ENCODE peak calls at places on chromosomes 1 and 21, in eight cellular contexts. K, X, Q, U, I, F, J and Z are unnamed samples.

GRCh38 chr1:36486436-36487335 is 4.0 kb upstream of the CSF3R start:
- DNase-seq in K (no peak), X (no peak), Q (peak; percentile 93), U (no peak), I (peak; percentile 94), F (peak; percentile 92), J (peak; percentile 61), Z (no peak)

GRCh38 chr1:165845992-165846748 is 18.8 kb downstream of the UCK2 start:
- DNase-seq in K (no peak), X (no peak), Q (no peak), U (no peak), I (no peak), F (no peak), J (no peak), Z (no peak)

GRCh38 chr1:56068908-56069307 is 510.5 kb downstream of the PLPP3 start:
- DNase-seq in K (no peak), X (no peak), Q (peak; percentile 5), U (peak; percentile 76), I (no peak), F (no peak), J (no peak), Z (no peak)

GRCh38 chr1:234755449-234755863 is 145.5 kb upstream of the IRF2BP2 start:
- DNase-seq in K (no peak), X (no peak), Q (no peak), U (no peak), I (peak; percentile 92), F (no peak), J (peak; percentile 78), Z (peak; percentile 45)

GRCh38 chr1:73044241-73044640 is 761.9 kb upstream of the NEGR1 start:
- DNase-seq in K (no peak), X (no peak), Q (no peak), U (no peak), I (peak; percentile 1), F (no peak), J (no peak), Z (no peak)

GRCh38 chr1:91672601-91673161 is 172.0 kb downstream of the CDC7 start:
- DNase-seq in K (no peak), X (no peak), Q (no peak), U (peak; percentile 46), I (no peak), F (no peak), J (no peak), Z (no peak)

GRCh38 chr1:237938553-237938952 is 47.8 kb upstream of the ZP4 start:
- DNase-seq in K (no peak), X (no peak), Q (peak; percentile 28), U (no peak), I (peak; percentile 26), F (no peak), J (no peak), Z (no peak)

GRCh38 chr1:204407314-204407971 is 4.2 kb downstream of the PPP1R15B start:
- DNase-seq in K (no peak), X (no peak), Q (no peak), U (no peak), I (no peak), F (no peak), J (no peak), Z (no peak)

GRCh38 chr21:38956791-38957571 is 151.3 kb downstream of the ETS2 start:
- DNase-seq in K (no peak), X (no peak), Q (no peak), U (peak; percentile 7), I (peak; percentile 20), F (no peak), J (peak; percentile 29), Z (no peak)

GRCh38 chr1:114154963-114155322 is 1.3 kb upstream of the SYT6 start:
- DNase-seq in K (no peak), X (no peak), Q (no peak), U (peak; percentile 29), I (peak; percentile 44), F (no peak), J (no peak), Z (no peak)

GRCh38 chr1:243367314-243367713 is 111.5 kb downstream of the SDCCAG8 start:
- DNase-seq in K (no peak), X (no peak), Q (no peak), U (no peak), I (no peak), F (no peak), J (no peak), Z (no peak)

GRCh38 chr1:24481098-24481497 is 21.5 kb upstream of the RCAN3 start:
- DNase-seq in K (no peak), X (no peak), Q (no peak), U (no peak), I (peak; percentile 86), F (peak; percentile 81), J (no peak), Z (no peak)

GRCh38 chr1:185008746-185009360 is 34.5 kb upstream of the NIBAN1 start:
- DNase-seq in K (no peak), X (no peak), Q (no peak), U (no peak), I (no peak), F (no peak), J (no peak), Z (no peak)

GRCh38 chr1:8061673-8062386 is 35.7 kb upstream of the ERRFI1 start:
- DNase-seq in K (no peak), X (no peak), Q (peak; percentile 80), U (peak; percentile 52), I (no peak), F (no peak), J (no peak), Z (no peak)

GRCh38 chr1:50421366-50421748 is 1.9 kb downstream of the DMRTA2 start:
- DNase-seq in K (no peak), X (no peak), Q (no peak), U (no peak), I (no peak), F (no peak), J (no peak), Z (no peak)

GRCh38 chr1:2555634-2556276 is 416 bp upstream of the TNFRSF14 start:
- DNase-seq in K (no peak), X (peak; percentile 48), Q (no peak), U (peak; percentile 42), I (peak; percentile 95), F (peak; percentile 97), J (peak; percentile 79), Z (no peak)

GRCh38 chr1:16145030-16145987 is 10.6 kb downstream of the EPHA2 start:
- DNase-seq in K (peak; percentile 89), X (no peak), Q (peak; percentile 85), U (peak; percentile 95), I (no peak), F (peak; percentile 89), J (peak; percentile 92), Z (peak; percentile 65)

GRCh38 chr1:24406783-24407182 is 6.8 kb downstream of the STPG1 start:
- DNase-seq in K (no peak), X (no peak), Q (no peak), U (no peak), I (no peak), F (no peak), J (no peak), Z (no peak)

GRCh38 chr21:42258150-42258884 is 39.4 kb downstream of the ABCG1 start:
- DNase-seq in K (peak; percentile 31), X (peak; percentile 32), Q (peak; percentile 38), U (peak; percentile 49), I (peak; percentile 74), F (peak; percentile 93), J (peak; percentile 75), Z (peak; percentile 83)

GRCh38 chr1:160605792-160606520 is 26.7 kb upstream of the CD84 start:
- DNase-seq in K (no peak), X (no peak), Q (no peak), U (no peak), I (no peak), F (no peak), J (no peak), Z (no peak)

GRCh38 chr1:160606611-160607010 is 27.3 kb upstream of the CD84 start:
- DNase-seq in K (no peak), X (no peak), Q (no peak), U (no peak), I (no peak), F (no peak), J (no peak), Z (no peak)

GRCh38 chr1:160608514-160608913 is 29.2 kb upstream of the CD84 start:
- DNase-seq in K (no peak), X (no peak), Q (no peak), U (no peak), I (no peak), F (no peak), J (no peak), Z (no peak)

GRCh38 chr1:160608057-160608456 is 28.8 kb upstream of the CD84 start:
- DNase-seq in K (no peak), X (no peak), Q (no peak), U (no peak), I (no peak), F (no peak), J (no peak), Z (no peak)

GRCh38 chr1:160607051-160608032 is 28.0 kb upstream of the CD84 start:
- DNase-seq in K (peak; percentile 68), X (no peak), Q (peak; percentile 83), U (peak; percentile 70), I (peak; percentile 85), F (no peak), J (no peak), Z (peak; percentile 45)
- TF ChIP-seq POLR2A in K (no peak), X (no peak), Q (no peak), U (no peak), I (no peak), F (no peak), J (no peak), Z (no peak)

GRCh38 chr1:186008920-186009737 is 274.9 kb downstream of the HMCN1 start:
- DNase-seq in K (no peak), X (no peak), Q (no peak), U (peak; percentile 96), I (no peak), F (no peak), J (peak; percentile 23), Z (no peak)
- TF ChIP-seq POLR2A in K (no peak), X (no peak), Q (no peak), U (no peak), I (no peak), F (no peak), J (no peak), Z (no peak)

GRCh38 chr21:36145259-36145658 is 10.4 kb downstream of the CBR3 start:
- DNase-seq in K (no peak), X (no peak), Q (no peak), U (no peak), I (no peak), F (no peak), J (no peak), Z (no peak)

GRCh38 chr21:36135391-36136094 is 664 bp downstream of the CBR3 start:
- DNase-seq in K (no peak), X (no peak), Q (peak; percentile 58), U (peak; percentile 76), I (peak; percentile 83), F (peak; percentile 88), J (peak; percentile 74), Z (peak; percentile 86)

GRCh38 chr21:36141513-36141925 is 6.6 kb downstream of the CBR3 start:
- DNase-seq in K (peak; percentile 98), X (peak; percentile 54), Q (peak; percentile 87), U (peak; percentile 80), I (peak; percentile 88), F (peak; percentile 88), J (peak; percentile 72), Z (peak; percentile 76)
- TF ChIP-seq POLR2A in K (no peak), X (no peak), Q (no peak), U (no peak), I (no peak), F (no peak), J (no peak), Z (no peak)

DNA sequence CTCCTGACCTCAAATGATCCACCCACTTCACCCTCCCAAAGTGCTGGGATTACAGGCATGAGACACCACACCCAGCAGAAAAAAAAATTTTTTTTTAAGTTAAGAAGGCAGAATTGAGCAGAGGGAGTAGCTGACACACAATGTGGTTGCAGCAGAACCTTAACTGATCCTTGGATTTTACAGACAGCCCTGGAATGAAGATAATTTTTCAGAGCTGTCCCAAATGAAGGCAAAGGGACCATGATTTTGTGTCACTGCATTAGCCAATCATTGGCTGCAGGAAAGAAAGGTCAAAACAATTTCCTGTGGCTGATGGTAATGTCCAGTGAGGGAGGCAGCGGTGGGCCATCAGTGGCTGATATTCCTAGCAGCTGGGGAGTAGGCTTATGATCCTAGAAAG is 19.3 kb upstream of the AQP10 start:
- DNase-seq in K (no peak), X (no peak), Q (no peak), U (no peak), I (no peak), F (no peak), J (no peak), Z (no peak)
- TF ChIP-seq POLR2A in K (no peak), X (no peak), Q (no peak), U (no peak), I (no peak), F (no peak), J (no peak), Z (no peak)